ENCODE peak calls at places on chromosomes 6 and 20, in five cellular contexts. Z is neuronal stem cell, W is hepatocyte, N is SJSA1, R is right lobe of liver. Y is an unnamed sample.

GRCh38 chr6:170066679-170067078 is 224.2 kb downstream of the DLL1 start:
- DNase-seq in Z (no peak), W (no peak), N (no peak), R (no peak), Y (peak; percentile 2)

GRCh38 chr20:8154636-8155035 is 22.6 kb downstream of the PLCB1 start:
- DNase-seq in Z (no peak), W (no peak), N (no peak), R (no peak), Y (no peak)

GRCh38 chr6:56620229-56620868 is 22.3 kb downstream of the DST start:
- DNase-seq in Z (no peak), W (no peak), N (no peak), R (no peak), Y (no peak)

GRCh38 chr20:20143646-20144045 is 91.3 kb downstream of the CFAP61 start:
- DNase-seq in Z (no peak), W (no peak), N (no peak), R (no peak), Y (no peak)

GRCh38 chr20:44714701-44715494 is at the start of gene CCN5:
- DNase-seq in Z (no peak), W (peak; percentile 70), N (peak; percentile 82), R (peak; percentile 76), Y (no peak)

GRCh38 chr6:111746983-111747773 is 126.1 kb downstream of the FYN start:
- DNase-seq in Z (no peak), W (no peak), N (no peak), R (no peak), Y (peak; percentile 29)

GRCh38 chr6:37539706-37540352 is 40.1 kb upstream of the CCDC167 start:
- DNase-seq in Z (no peak), W (no peak), N (no peak), R (no peak), Y (no peak)

GRCh38 chr6:39302669-39303424 is 11.4 kb downstream of the KCNK17 start:
- DNase-seq in Z (peak; percentile 75), W (peak; percentile 91), N (peak; percentile 65), R (peak; percentile 86), Y (peak; percentile 97)

GRCh38 chr20:48818481-48818987 is 9.3 kb downstream of the PREX1 start:
- DNase-seq in Z (no peak), W (no peak), N (no peak), R (no peak), Y (no peak)

GRCh38 chr6:111626446-111626845 is 20.8 kb upstream of the TRAF3IP2 start:
- DNase-seq in Z (no peak), W (no peak), N (no peak), R (no peak), Y (no peak)

GRCh38 chr6:52551483-52552277 is 25.2 kb downstream of the TRAM2 start:
- DNase-seq in Z (peak; percentile 56), W (peak; percentile 60), N (peak; percentile 88), R (peak; percentile 85), Y (peak; percentile 83)

DNA sequence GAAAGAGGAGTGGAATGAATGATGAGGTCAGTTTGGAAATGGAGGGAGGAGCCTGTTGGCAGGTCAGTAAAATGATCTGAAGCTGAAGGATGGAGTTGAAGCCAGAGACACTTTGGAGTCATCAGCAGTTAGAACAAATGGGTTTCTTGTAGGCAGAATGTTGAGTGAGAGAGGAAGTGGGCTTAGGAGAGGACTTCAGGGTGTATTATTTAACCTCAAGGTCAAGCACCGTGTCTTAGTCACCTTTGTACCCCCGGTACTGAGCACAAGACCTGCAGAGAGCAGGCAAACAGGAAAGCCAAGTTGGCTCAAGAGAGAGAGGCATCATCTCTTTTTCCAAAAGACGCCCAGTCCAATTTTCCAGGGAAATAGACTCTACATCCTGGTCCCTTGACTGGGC is 23.3 kb downstream of the C20orf173 start:
- DNase-seq in Z (no peak), W (no peak), N (no peak), R (no peak), Y (no peak)
- H3K36me3 ChIP-seq in Z (peaks cover 56% of the 10 kb centered on the region), W (no peaks in the 10 kb centered on the region), N (peaks cover 42% of the 10 kb centered on the region), R (peaks cover 30% of the 10 kb centered on the region), Y (peaks cover 11% of the 10 kb centered on the region)

GRCh38 chr20:16732506-16733152 is 2.8 kb downstream of the SNRPB2 start:
- DNase-seq in Z (no peak), W (no peak), N (no peak), R (no peak), Y (no peak)
- H3K36me3 ChIP-seq in Z (peaks cover 17% of the 10 kb centered on the region), W (no peaks in the 10 kb centered on the region), N (peaks cover 68% of the 10 kb centered on the region), R (peaks cover 36% of the 10 kb centered on the region), Y (peaks cover 62% of the 10 kb centered on the region)

GRCh38 chr20:54256202-54256601 is 48.3 kb downstream of the PFDN4 start:
- DNase-seq in Z (no peak), W (no peak), N (no peak), R (no peak), Y (no peak)
- H3K36me3 ChIP-seq in Z (no peaks in the 10 kb centered on the region), W (no peaks in the 10 kb centered on the region), N (no peaks in the 10 kb centered on the region), R (no peaks in the 10 kb centered on the region), Y (no peaks in the 10 kb centered on the region)

DNA sequence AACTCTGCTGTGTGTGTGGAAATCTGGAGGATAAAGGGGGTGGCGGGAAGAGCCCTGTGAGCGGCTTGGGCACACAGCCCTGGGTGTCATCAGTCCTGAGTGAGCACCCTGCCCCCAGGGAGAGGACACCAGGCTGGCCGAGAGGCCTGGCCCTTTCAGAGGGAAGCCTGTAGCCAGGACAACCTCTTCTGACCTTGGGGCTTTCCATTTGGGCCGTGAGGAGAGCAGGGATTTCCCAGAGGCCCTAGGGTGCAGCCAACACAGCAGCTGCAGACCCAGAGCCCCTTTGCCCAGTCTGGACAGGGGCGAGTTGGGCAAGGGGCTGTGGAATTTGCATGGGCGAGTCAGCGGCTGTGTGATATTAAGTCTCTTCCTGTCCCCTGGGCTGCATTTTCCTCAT is 6.3 kb downstream of the MAP1LC3A start:
- DNase-seq in Z (no peak), W (no peak), N (no peak), R (peak; percentile 85), Y (no peak)
- H3K36me3 ChIP-seq in Z (peaks cover 6% of the 10 kb centered on the region), W (no peaks in the 10 kb centered on the region), N (peaks cover 7% of the 10 kb centered on the region), R (no peaks in the 10 kb centered on the region), Y (no peaks in the 10 kb centered on the region)

DNA sequence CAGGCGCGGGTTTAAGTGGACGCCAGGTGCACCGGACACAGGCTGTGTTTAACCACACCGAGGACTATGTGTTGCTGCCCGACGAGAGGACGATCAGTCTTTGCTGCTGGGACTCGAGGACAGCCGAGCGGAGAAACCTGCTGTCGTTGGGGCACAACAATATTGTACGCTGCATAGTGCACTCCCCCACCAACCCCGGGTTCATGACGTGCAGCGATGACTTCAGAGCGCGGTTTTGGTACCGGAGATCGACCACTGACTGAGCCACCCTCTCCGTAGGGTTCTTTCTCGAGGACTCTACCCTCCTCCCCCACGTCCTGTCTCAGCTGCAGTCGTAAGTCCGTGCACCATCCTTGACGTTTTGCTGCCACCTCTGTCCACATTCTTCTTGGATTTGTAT is 8.6 kb upstream of the CASS4 start:
- DNase-seq in Z (no peak), W (no peak), N (no peak), R (no peak), Y (no peak)
- H3K36me3 ChIP-seq in Z (peaks cover 35% of the 10 kb centered on the region), W (peaks cover 8% of the 10 kb centered on the region), N (peaks cover 90% of the 10 kb centered on the region), R (peaks cover 67% of the 10 kb centered on the region), Y (peaks cover 90% of the 10 kb centered on the region)

GRCh38 chr6:43669050-43669921 is 18.3 kb downstream of the MRPS18A start:
- DNase-seq in Z (no peak), W (peak; percentile 51), N (peak; percentile 56), R (no peak), Y (peak; percentile 64)
- H3K36me3 ChIP-seq in Z (peaks cover 16% of the 10 kb centered on the region), W (no peaks in the 10 kb centered on the region), N (peaks cover 34% of the 10 kb centered on the region), R (peaks cover 11% of the 10 kb centered on the region), Y (peaks cover 31% of the 10 kb centered on the region)